ENCODE peak calls at places on chromosomes 16 and 17, in four cellular contexts. J, S, F and G are unnamed samples.

GRCh38 chr17:48791128-48792032 is 25.6 kb downstream of the TTLL6 start:
- DNase-seq in S (no peak), J (peak; percentile 51), F (peak; percentile 83), G (peak; percentile 90)

GRCh38 chr17:31251075-31251474 is 46.0 kb downstream of the OMG start:
- DNase-seq in F (no peak), J (no peak), S (peak; percentile 27), G (no peak)

GRCh38 chr17:61366076-61366714 is 33.4 kb upstream of the TBX2 start:
- DNase-seq in S (no peak), J (no peak), F (no peak), G (no peak)

GRCh38 chr17:40560592-40561293 is 4.5 kb downstream of the CCR7 start:
- DNase-seq in S (no peak), J (peak; percentile 91), F (no peak), G (no peak)

GRCh38 chr17:36705651-36706436 is 104.5 kb downstream of the MRM1 start:
- DNase-seq in J (no peak), S (no peak), F (peak; percentile 38), G (no peak)

GRCh38 chr17:13601776-13602551 is at the start of gene HS3ST3A1:
- DNase-seq in F (no peak), J (no peak), S (peak; percentile 68), G (no peak)

GRCh38 chr16:80577485-80578280 is 36.9 kb downstream of the DYNLRB2 start:
- DNase-seq in J (no peak), F (no peak), S (no peak), G (peak; percentile 4)

GRCh38 chr16:24685539-24686432 is 43.7 kb upstream of the TNRC6A start:
- DNase-seq in J (no peak), F (no peak), S (no peak), G (no peak)

GRCh38 chr16:20620003-20620402 is 43.8 kb upstream of the ACSM2B start:
- DNase-seq in J (no peak), F (no peak), S (no peak), G (no peak)

GRCh38 chr17:19003966-19004600 is 481 bp downstream of the FAM83G start:
- DNase-seq in J (peak; percentile 54), F (no peak), S (no peak), G (no peak)

GRCh38 chr17:9022553-9023388 is 1.5 kb downstream of the NTN1 start:
- DNase-seq in J (peak; percentile 37), S (no peak), F (no peak), G (no peak)

GRCh38 chr17:49364119-49364518 is 2.1 kb upstream of the ZNF652 start:
- DNase-seq in J (no peak), S (no peak), F (no peak), G (no peak)

GRCh38 chr16:56584276-56584675 is 5.1 kb upstream of the MT3 start:
- DNase-seq in J (no peak), F (no peak), S (no peak), G (no peak)

GRCh38 chr17:41528959-41529353 is 848 bp upstream of the KRT19 start:
- DNase-seq in F (no peak), J (no peak), S (no peak), G (no peak)

GRCh38 chr16:75943705-75944514 is 217.6 kb upstream of the CPHXL start:
- DNase-seq in S (no peak), F (no peak), J (no peak), G (no peak)

GRCh38 chr17:8801135-8801840 is 2.1 kb upstream of the MFSD6L start:
- DNase-seq in S (no peak), J (no peak), F (no peak), G (no peak)

GRCh38 chr17:2547176-2547575 is 35.5 kb upstream of the METTL16 start:
- DNase-seq in J (no peak), F (no peak), S (no peak), G (no peak)

GRCh38 chr16:2159052-2159838 is 3.7 kb downstream of the TRAF7 start:
- DNase-seq in F (no peak), J (no peak), S (no peak), G (no peak)

GRCh38 chr17:82315703-82316358 is 1.6 kb downstream of the CD7 start:
- DNase-seq in F (no peak), S (no peak), J (no peak), G (no peak)

GRCh38 chr16:87305505-87306391 is 11.4 kb downstream of the C16orf95 start:
- DNase-seq in S (no peak), J (no peak), F (no peak), G (no peak)

GRCh38 chr16:20023190-20023589 is 50.5 kb downstream of the GPR139 start:
- DNase-seq in F (no peak), J (no peak), S (no peak), G (peak; percentile 15)

GRCh38 chr17:62085511-62086408 is 20.7 kb upstream of the MED13 start:
- DNase-seq in S (peak; percentile 25), F (peak; percentile 30), J (peak; percentile 32), G (no peak)

GRCh38 chr17:6779411-6779810 is 3.4 kb downstream of the FBXO39 start:
- DNase-seq in S (no peak), F (no peak), J (no peak), G (no peak)

GRCh38 chr17:8294361-8294760 is 839 bp downstream of the SLC25A35 start:
- DNase-seq in F (no peak), S (no peak), J (no peak), G (no peak)

GRCh38 chr17:43608313-43608712 is 53.4 kb downstream of the MEOX1 start:
- DNase-seq in F (no peak), J (no peak), S (no peak), G (no peak)

GRCh38 chr16:22366889-22367288 is 7.5 kb downstream of the CDR2 start:
- DNase-seq in J (no peak), F (no peak), S (no peak), G (no peak)
- H3K4me3 ChIP-seq in J (no peak overlapping the region), F (no peak overlapping the region), S (no peak overlapping the region), G (no peak overlapping the region)

GRCh38 chr16:4114257-4115208 is 1.7 kb downstream of the ADCY9 start:
- DNase-seq in S (no peak), F (no peak), J (no peak), G (no peak)

GRCh38 chr16:4115941-4116327 is 308 bp downstream of the ADCY9 start:
- DNase-seq in J (no peak), S (no peak), F (no peak), G (no peak)

GRCh38 chr16:4116328-4117249 is at the start of gene ADCY9:
- DNase-seq in F (peak; percentile 74), S (no peak), J (peak; percentile 74), G (peak; percentile 25)

GRCh38 chr16:4115209-4115940 is 867 bp downstream of the ADCY9 start:
- DNase-seq in F (no peak), S (peak; percentile 38), J (peak; percentile 27), G (no peak)

DNA sequence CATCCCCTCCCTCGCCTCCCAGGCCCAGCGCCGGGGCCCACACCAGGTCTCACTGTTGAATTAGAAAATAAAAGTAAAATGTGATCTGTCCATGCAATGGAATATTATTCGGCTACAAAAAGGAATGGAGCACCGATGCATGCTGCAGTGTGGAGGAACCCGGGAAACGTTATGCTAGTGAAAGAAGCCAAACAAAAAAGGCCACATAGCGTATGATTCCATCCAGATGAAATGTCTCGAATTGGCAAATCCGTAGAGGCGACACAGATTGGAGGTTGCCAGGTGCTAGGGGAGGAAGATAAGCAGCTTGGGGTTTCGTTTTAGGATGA is 972 bp upstream of the ADCY9 start:
- DNase-seq in S (no peak), J (no peak), F (no peak), G (no peak)
- H3K4me3 ChIP-seq in S (peak overlapping the region; percentile 53), J (no peak overlapping the region), F (no peak overlapping the region), G (peak overlapping the region; percentile 60)

DNA sequence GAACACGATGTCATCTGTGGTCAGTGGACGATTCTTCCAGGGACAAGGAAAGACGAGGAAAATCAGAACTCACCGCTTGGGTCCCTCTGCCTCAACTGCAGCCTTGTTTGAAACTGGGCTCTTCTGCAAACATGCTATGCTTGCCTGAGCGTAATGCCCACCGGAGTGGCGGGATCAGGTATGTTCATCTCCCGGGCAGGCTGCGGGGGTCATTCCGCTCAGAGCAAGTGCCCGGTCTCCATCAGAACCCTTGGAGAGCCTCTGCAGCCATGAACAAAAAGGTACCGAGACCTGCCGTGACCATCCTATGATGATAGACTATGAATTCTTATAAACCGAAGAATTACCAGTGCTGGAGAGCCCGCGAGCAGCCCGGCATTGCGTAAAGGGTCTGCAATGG is 64.5 kb upstream of the DNAH17 start:
- DNase-seq in S (no peak), F (no peak), J (no peak), G (no peak)
- H3K4me3 ChIP-seq in S (no peak overlapping the region), F (no peak overlapping the region), J (no peak overlapping the region), G (no peak overlapping the region)

GRCh38 chr17:75872434-75873351 is 5.7 kb downstream of the TRIM47 start:
- DNase-seq in S (no peak), F (peak; percentile 71), J (no peak), G (no peak)
- H3K4me3 ChIP-seq in S (no peak overlapping the region), F (no peak overlapping the region), J (no peak overlapping the region), G (no peak overlapping the region)

GRCh38 chr17:33664116-33664840 is 371.2 kb upstream of the ASIC2 start:
- DNase-seq in J (peak; percentile 14), F (no peak), S (no peak), G (no peak)
- H3K4me3 ChIP-seq in J (no peak overlapping the region), F (no peak overlapping the region), S (no peak overlapping the region), G (no peak overlapping the region)

GRCh38 chr16:57620316-57621231 is 7.9 kb upstream of the ADGRG1 start:
- DNase-seq in F (peak; percentile 63), J (no peak), S (no peak), G (peak; percentile 83)
- H3K4me3 ChIP-seq in F (peak overlapping the region; percentile 18), J (no peak overlapping the region), S (no peak overlapping the region), G (peak overlapping the region; percentile 75)

DNA sequence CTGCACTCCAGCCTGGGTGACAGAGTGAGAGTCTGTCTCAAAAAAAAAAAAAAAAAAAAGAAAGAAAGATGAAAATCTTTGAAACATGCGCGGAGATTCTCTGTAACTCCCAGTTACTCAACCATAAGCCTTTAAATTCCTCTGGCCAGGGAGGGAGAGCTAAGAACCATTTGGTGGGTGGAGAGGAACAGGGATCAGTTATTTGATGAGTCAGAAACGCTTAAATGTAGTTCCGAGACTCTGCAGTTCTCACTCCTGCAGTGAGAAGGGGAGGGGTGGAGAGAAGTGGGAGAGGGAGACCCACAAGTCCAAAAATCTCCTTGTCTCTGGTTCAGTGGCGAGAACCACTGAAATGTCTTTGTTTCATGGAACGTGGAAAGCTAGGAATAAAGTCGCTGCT is 266.7 kb downstream of the SOX9 start:
- DNase-seq in F (no peak), J (no peak), S (peak; percentile 79), G (no peak)
- H3K4me3 ChIP-seq in F (no peak overlapping the region), J (no peak overlapping the region), S (no peak overlapping the region), G (no peak overlapping the region)